ENCODE peak calls at places on chromosomes 16 and 17, in nine cellular contexts. One of them, this sample, is unnamed.

GRCh38 chr16:77408607-77409006 is 26.2 kb downstream of the ADAMTS18 start:
- DNase-seq in heart left ventricle: no peak
- DNase-seq in progenitor cell of endocrine pancreas: no peak
- DNase-seq in fibroblast of villous mesenchyme: no peak
- DNase-seq in CD8-positive, alpha-beta T cell: no peak
- DNase-seq in epithelial cell of proximal tubule: no peak
- DNase-seq in Calu3: no peak
- DNase-seq in GM06990: peak
- DNase-seq in GM23338: no peak
- DNase-seq in this sample: no peak

GRCh38 chr17:76014100-76014924 is 12.8 kb downstream of the EVPL start:
- DNase-seq in heart left ventricle: peak
- DNase-seq in progenitor cell of endocrine pancreas: peak
- DNase-seq in fibroblast of villous mesenchyme: peak
- DNase-seq in CD8-positive, alpha-beta T cell: peak
- DNase-seq in epithelial cell of proximal tubule: no peak
- DNase-seq in Calu3: peak
- DNase-seq in GM06990: peak
- DNase-seq in GM23338: peak
- DNase-seq in this sample: no peak

GRCh38 chr16:15907863-15908478 is 19.6 kb upstream of the CEP20 start:
- DNase-seq in heart left ventricle: no peak
- DNase-seq in progenitor cell of endocrine pancreas: no peak
- DNase-seq in fibroblast of villous mesenchyme: peak
- DNase-seq in CD8-positive, alpha-beta T cell: no peak
- DNase-seq in epithelial cell of proximal tubule: no peak
- DNase-seq in Calu3: peak
- DNase-seq in GM06990: peak
- DNase-seq in GM23338: peak
- DNase-seq in this sample: no peak

GRCh38 chr16:88431651-88432050 is 21.4 kb upstream of the ZFPM1 start:
- DNase-seq in heart left ventricle: no peak
- DNase-seq in progenitor cell of endocrine pancreas: no peak
- DNase-seq in fibroblast of villous mesenchyme: no peak
- DNase-seq in CD8-positive, alpha-beta T cell: no peak
- DNase-seq in epithelial cell of proximal tubule: no peak
- DNase-seq in Calu3: no peak
- DNase-seq in GM06990: no peak
- DNase-seq in GM23338: no peak
- DNase-seq in this sample: no peak

GRCh38 chr16:84180519-84181140 is 6.2 kb downstream of the TAF1C start:
- DNase-seq in heart left ventricle: no peak
- DNase-seq in progenitor cell of endocrine pancreas: no peak
- DNase-seq in fibroblast of villous mesenchyme: no peak
- DNase-seq in CD8-positive, alpha-beta T cell: no peak
- DNase-seq in epithelial cell of proximal tubule: no peak
- DNase-seq in Calu3: no peak
- DNase-seq in GM06990: no peak
- DNase-seq in GM23338: no peak
- DNase-seq in this sample: no peak

GRCh38 chr16:53510704-53511070 is 7.7 kb upstream of the AKTIP start:
- DNase-seq in heart left ventricle: no peak
- DNase-seq in progenitor cell of endocrine pancreas: no peak
- DNase-seq in fibroblast of villous mesenchyme: no peak
- DNase-seq in CD8-positive, alpha-beta T cell: no peak
- DNase-seq in epithelial cell of proximal tubule: no peak
- DNase-seq in Calu3: no peak
- DNase-seq in GM06990: no peak
- DNase-seq in GM23338: no peak
- DNase-seq in this sample: no peak

GRCh38 chr16:86062271-86062965 is 163.5 kb downstream of the IRF8 start:
- DNase-seq in heart left ventricle: no peak
- DNase-seq in progenitor cell of endocrine pancreas: no peak
- DNase-seq in fibroblast of villous mesenchyme: no peak
- DNase-seq in CD8-positive, alpha-beta T cell: no peak
- DNase-seq in epithelial cell of proximal tubule: no peak
- DNase-seq in Calu3: no peak
- DNase-seq in GM06990: no peak
- DNase-seq in GM23338: no peak
- DNase-seq in this sample: no peak

GRCh38 chr17:58097384-58098088 is 14.3 kb downstream of the DYNLL2 start:
- DNase-seq in heart left ventricle: no peak
- DNase-seq in progenitor cell of endocrine pancreas: no peak
- DNase-seq in fibroblast of villous mesenchyme: no peak
- DNase-seq in CD8-positive, alpha-beta T cell: no peak
- DNase-seq in epithelial cell of proximal tubule: no peak
- DNase-seq in Calu3: no peak
- DNase-seq in GM06990: no peak
- DNase-seq in GM23338: no peak
- DNase-seq in this sample: no peak

DNA sequence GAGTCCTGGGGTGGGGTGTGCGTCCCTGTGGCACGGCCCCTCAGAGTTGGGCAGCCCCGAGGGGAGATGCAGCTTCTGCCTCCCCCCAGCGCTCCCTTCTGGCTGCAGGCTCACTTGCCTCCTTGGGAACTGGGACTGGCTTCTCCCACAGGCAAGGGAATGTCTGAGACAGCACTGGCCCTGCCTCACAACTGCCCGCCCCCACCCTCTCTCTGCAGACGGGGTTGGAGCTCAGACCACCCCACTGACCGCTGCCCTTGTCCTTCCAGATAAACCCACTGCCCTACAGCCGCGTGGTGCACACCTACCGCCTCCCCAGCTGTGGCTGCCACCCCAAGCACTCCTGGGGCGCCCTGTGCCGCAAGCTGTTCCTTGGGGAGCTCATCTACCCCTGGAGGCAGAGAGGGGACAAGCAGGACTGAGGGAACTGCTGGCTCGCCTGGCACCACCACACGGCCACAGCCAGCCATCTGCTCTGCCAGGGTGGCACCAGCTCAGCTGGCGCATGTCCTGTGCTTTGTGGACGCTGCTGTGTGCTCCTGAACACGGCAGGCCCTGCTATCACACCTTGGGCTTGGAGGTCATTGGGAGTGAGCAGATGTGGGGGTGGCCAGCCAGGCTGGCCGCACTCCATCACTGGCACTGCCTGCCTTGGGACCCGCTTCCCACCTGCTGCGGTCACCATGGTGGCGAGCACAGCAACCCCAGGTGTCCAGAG is 7.1 kb upstream of the RAB40C start:
- DNase-seq in heart left ventricle: peak
- DNase-seq in progenitor cell of endocrine pancreas: no peak
- DNase-seq in fibroblast of villous mesenchyme: no peak
- DNase-seq in CD8-positive, alpha-beta T cell: no peak
- DNase-seq in epithelial cell of proximal tubule: no peak
- DNase-seq in Calu3: no peak
- DNase-seq in GM06990: no peak
- DNase-seq in GM23338: peak
- DNase-seq in this sample: no peak
- TF ChIP-seq CTCF in heart left ventricle: no peak
- TF ChIP-seq CTCF in progenitor cell of endocrine pancreas: no peak
- TF ChIP-seq CTCF in fibroblast of villous mesenchyme: no peak
- TF ChIP-seq CTCF in CD8-positive, alpha-beta T cell: no peak
- TF ChIP-seq CTCF in epithelial cell of proximal tubule: no peak
- TF ChIP-seq CTCF in Calu3: peak
- TF ChIP-seq CTCF in GM06990: no peak
- TF ChIP-seq CTCF in GM23338: no peak
- TF ChIP-seq CTCF in this sample: no peak

GRCh38 chr17:65531508-65532431 is 29.7 kb downstream of the AXIN2 start:
- DNase-seq in heart left ventricle: peak
- DNase-seq in progenitor cell of endocrine pancreas: no peak
- DNase-seq in fibroblast of villous mesenchyme: peak
- DNase-seq in CD8-positive, alpha-beta T cell: no peak
- DNase-seq in epithelial cell of proximal tubule: no peak
- DNase-seq in Calu3: no peak
- DNase-seq in GM06990: no peak
- DNase-seq in GM23338: peak
- DNase-seq in this sample: peak
- TF ChIP-seq CTCF in heart left ventricle: peak
- TF ChIP-seq CTCF in progenitor cell of endocrine pancreas: no peak
- TF ChIP-seq CTCF in fibroblast of villous mesenchyme: peak
- TF ChIP-seq CTCF in CD8-positive, alpha-beta T cell: no peak
- TF ChIP-seq CTCF in epithelial cell of proximal tubule: peak
- TF ChIP-seq CTCF in Calu3: peak
- TF ChIP-seq CTCF in GM06990: no peak
- TF ChIP-seq CTCF in GM23338: peak
- TF ChIP-seq CTCF in this sample: no peak

DNA sequence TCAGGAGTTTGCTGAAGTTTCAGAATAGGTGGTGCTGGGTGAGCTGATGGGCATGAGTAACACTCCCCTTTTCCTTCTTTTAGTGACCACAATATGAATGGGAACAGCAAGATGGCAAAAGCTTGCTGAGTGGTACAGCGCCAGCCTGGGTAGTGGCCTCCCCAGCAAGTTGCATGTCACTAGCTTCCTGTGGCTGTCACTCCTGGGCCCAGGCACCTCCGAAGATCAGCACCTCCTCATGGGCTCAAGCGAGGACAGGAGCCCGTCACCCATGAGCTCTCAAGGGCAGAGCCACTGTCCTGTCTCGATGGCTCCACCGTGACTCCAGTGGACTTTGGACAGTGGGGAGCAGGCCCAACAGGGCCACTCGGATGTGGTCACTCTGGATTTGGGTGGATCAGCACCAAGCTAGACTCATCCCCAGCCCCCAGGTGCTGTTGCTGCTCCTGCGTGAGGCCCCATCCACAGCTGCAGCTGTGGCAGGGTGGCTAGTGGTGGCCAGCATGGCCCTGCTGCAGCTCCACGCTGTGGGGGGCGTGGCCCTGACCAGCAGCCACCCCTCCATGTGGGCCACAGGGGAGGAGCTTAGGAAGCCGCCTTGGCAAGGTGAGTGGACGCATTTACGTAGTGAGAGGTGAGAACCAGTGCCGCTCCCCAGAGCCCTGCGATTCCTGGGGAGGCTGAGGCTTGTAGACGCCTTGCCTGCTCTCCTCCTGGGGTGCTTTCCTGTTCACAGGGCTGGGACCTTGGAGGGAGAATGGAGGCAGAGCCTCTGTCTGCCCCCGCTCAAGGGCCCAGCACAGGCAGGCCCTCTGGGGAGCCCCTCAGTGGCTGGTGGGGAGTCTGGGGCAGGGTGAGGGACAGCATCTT is 13.6 kb upstream of the DNASE1 start:
- DNase-seq in heart left ventricle: no peak
- DNase-seq in progenitor cell of endocrine pancreas: no peak
- DNase-seq in fibroblast of villous mesenchyme: no peak
- DNase-seq in CD8-positive, alpha-beta T cell: no peak
- DNase-seq in epithelial cell of proximal tubule: no peak
- DNase-seq in Calu3: no peak
- DNase-seq in GM06990: no peak
- DNase-seq in GM23338: no peak
- DNase-seq in this sample: peak
- TF ChIP-seq CTCF in heart left ventricle: no peak
- TF ChIP-seq CTCF in progenitor cell of endocrine pancreas: no peak
- TF ChIP-seq CTCF in fibroblast of villous mesenchyme: no peak
- TF ChIP-seq CTCF in CD8-positive, alpha-beta T cell: no peak
- TF ChIP-seq CTCF in epithelial cell of proximal tubule: no peak
- TF ChIP-seq CTCF in Calu3: no peak
- TF ChIP-seq CTCF in GM06990: no peak
- TF ChIP-seq CTCF in GM23338: no peak
- TF ChIP-seq CTCF in this sample: no peak

DNA sequence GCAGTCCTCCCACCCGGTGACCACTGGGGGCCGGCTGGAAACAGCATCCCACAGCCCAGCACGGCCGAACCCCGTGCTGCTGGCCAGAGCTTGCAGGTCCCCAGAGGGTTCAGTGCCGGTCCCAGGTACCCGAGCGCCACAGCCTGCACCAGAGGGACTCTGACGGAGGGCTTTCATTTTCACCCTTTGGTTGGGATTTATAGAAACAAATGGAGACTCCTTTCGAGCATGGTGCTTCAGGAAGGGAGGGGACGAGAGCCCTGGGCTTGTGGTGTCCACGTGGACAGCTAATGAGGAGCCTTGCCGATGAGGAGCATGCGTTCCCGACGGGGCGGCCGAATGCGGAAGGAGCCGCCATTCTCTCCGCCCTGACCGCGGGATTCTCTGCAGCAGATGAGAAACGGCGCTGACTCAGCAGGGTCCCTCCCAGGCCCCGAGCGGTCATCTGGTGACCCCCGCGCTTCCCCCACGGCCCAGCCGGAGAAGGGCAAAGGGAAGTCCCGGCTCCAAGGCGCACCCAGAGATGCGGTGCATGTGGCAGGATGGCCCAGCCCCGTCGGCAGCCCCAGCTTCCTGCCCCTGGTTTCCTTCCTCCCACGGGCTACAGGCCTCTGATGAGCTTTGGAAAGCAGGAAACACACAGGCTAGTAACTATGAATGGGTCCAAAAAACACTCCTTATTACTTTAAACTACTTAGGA is 9.8 kb downstream of the SLC38A10 start:
- DNase-seq in heart left ventricle: peak
- DNase-seq in progenitor cell of endocrine pancreas: no peak
- DNase-seq in fibroblast of villous mesenchyme: peak
- DNase-seq in CD8-positive, alpha-beta T cell: peak
- DNase-seq in epithelial cell of proximal tubule: no peak
- DNase-seq in Calu3: no peak
- DNase-seq in GM06990: peak
- DNase-seq in GM23338: no peak
- DNase-seq in this sample: peak
- TF ChIP-seq CTCF in heart left ventricle: no peak
- TF ChIP-seq CTCF in progenitor cell of endocrine pancreas: no peak
- TF ChIP-seq CTCF in fibroblast of villous mesenchyme: no peak
- TF ChIP-seq CTCF in CD8-positive, alpha-beta T cell: no peak
- TF ChIP-seq CTCF in epithelial cell of proximal tubule: no peak
- TF ChIP-seq CTCF in Calu3: no peak
- TF ChIP-seq CTCF in GM06990: no peak
- TF ChIP-seq CTCF in GM23338: no peak
- TF ChIP-seq CTCF in this sample: no peak